ENCODE peak calls at places on chromosome 6, in eight cellular contexts. N is stomach; Y is left ventricle myocardium inferior; A is MM.1S; P is GM23248; Z is HCT116; F is ovary; V is effector memory CD4-positive, alpha-beta T cell. Q is an unnamed sample.

GRCh38 chr6:95685817-95686216 is 108.5 kb downstream of the MANEA start:
- DNase-seq in N (no peak), Z (no peak), Y (no peak), V (no peak), A (no peak), F (no peak), P (no peak), Q (no peak)

GRCh38 chr6:125191916-125192609 is 38.5 kb downstream of the TPD52L1 start:
- DNase-seq in V (peak; percentile 27), P (peak; percentile 84), N (peak; percentile 55), Y (peak; percentile 22), A (peak; percentile 73), Z (peak; percentile 58), F (peak; percentile 34), Q (peak; percentile 68)

GRCh38 chr6:167550936-167551633 is 226.2 kb downstream of the TTLL2 start:
- DNase-seq in F (peak; percentile 97), N (peak; percentile 86), Z (no peak), V (no peak), P (no peak), A (no peak), Y (peak; percentile 95), Q (peak; percentile 75)

GRCh38 chr6:77292564-77293546 is 170.4 kb downstream of the HTR1B start:
- DNase-seq in N (no peak), Z (peak; percentile 65), F (no peak), Y (no peak), A (no peak), P (peak; percentile 69), V (no peak), Q (no peak)

GRCh38 chr6:122049341-122049740 is 350.1 kb upstream of the HSF2 start:
- DNase-seq in N (no peak), F (peak; percentile 41), Y (peak; percentile 21), V (no peak), P (peak; percentile 75), Z (no peak), A (no peak), Q (no peak)

GRCh38 chr6:14146459-14147096 is 29.0 kb downstream of the CD83 start:
- DNase-seq in Z (no peak), Y (no peak), P (no peak), N (no peak), V (no peak), A (no peak), F (no peak), Q (no peak)

GRCh38 chr6:166567107-166567506 is 19.4 kb downstream of the RAMACL start:
- DNase-seq in A (no peak), N (no peak), V (no peak), Z (no peak), P (peak; percentile 95), F (no peak), Y (no peak), Q (no peak)

GRCh38 chr6:68343901-68344300 is 291.2 kb upstream of the ADGRB3 start:
- DNase-seq in V (no peak), F (no peak), Z (no peak), N (no peak), Y (no peak), P (peak; percentile 1), A (peak; percentile 58), Q (no peak)

GRCh38 chr6:54194067-54194466 is 82.8 kb downstream of the MLIP start:
- DNase-seq in Z (peak; percentile 70), A (no peak), Y (no peak), F (no peak), V (no peak), P (peak; percentile 74), N (no peak), Q (no peak)

GRCh38 chr6:122530440-122531046 is 58.9 kb upstream of the SERINC1 start:
- DNase-seq in V (peak; percentile 34), F (peak; percentile 12), Z (peak; percentile 62), Y (no peak), N (peak; percentile 53), P (peak; percentile 77), A (peak; percentile 72), Q (peak; percentile 60)

DNA sequence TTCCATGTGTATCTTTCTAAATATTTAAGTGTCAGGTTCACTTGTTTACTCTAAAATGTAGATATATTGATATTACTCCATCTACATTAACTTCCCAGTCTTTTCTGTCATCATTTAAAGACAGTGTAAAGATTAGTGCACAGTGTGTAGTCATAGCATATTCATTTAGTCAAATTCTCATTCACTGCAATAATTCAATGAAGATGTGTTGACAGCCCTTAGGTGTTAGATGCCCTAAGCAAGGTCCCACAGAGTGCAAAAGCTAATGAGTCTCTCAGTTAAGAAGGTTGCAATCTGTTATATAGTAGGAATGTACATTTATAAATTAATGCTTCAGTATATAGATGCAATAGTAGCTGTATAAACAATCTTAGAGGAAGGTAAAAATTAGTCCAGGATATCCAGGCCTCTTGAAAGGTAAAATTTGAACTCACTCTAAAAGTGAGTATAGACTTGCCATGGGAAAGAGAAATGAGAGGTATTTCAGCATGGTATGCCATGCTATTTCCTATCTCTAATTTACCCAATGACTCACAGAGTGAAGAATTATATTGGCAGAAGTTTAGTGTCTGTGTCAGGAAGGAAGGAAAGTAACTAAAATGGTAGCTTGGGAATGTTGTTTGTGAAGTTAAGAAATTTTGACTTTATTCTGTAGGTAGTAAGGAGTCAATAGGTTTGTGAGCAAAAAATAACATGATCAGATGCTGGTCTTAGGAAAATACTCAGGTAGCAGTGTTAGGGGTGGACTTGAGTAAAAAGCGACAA is 969.9 kb upstream of the CITED2 start:
- DNase-seq in V (no peak), N (no peak), Y (no peak), A (no peak), F (no peak), Z (no peak), P (peak; percentile 70), Q (no peak)
- H3K27ac ChIP-seq in V (no peak overlapping the region), N (no peak overlapping the region), Y (peak overlapping the region; percentile 64), A (no peak overlapping the region), F (no peak overlapping the region), Z (no peak overlapping the region), P (peak overlapping the region; percentile 29), Q (no peak overlapping the region)

DNA sequence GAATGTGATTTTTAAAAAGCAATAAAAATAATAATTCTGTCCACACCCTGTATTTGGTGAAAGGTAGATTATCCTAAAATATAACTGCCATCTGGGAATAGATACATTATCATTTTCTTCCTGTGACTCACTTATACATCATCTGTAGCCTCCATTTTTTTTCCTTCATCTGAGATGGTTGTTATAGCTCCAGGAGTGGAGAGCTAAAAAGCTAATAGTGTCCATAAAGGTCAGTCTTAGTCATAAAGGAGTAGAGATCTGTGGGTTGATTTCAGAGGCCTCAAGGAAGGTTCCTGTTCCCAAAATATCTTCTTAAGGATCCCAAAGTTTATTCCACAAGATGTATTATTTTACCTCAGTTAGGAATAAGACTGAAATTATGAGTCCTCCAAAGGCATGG is 41.1 kb downstream of the FBXO5 start:
- DNase-seq in Z (no peak), A (no peak), F (no peak), P (no peak), V (no peak), Y (no peak), N (no peak), Q (no peak)
- H3K4me1 ChIP-seq in Z (no peaks in the 10 kb centered on the region), A (no peaks in the 10 kb centered on the region), F (no peaks in the 10 kb centered on the region), P (no peaks in the 10 kb centered on the region), V (no peaks in the 10 kb centered on the region), Y (no peaks in the 10 kb centered on the region), N (no peaks in the 10 kb centered on the region), Q (no peaks in the 10 kb centered on the region)

DNA sequence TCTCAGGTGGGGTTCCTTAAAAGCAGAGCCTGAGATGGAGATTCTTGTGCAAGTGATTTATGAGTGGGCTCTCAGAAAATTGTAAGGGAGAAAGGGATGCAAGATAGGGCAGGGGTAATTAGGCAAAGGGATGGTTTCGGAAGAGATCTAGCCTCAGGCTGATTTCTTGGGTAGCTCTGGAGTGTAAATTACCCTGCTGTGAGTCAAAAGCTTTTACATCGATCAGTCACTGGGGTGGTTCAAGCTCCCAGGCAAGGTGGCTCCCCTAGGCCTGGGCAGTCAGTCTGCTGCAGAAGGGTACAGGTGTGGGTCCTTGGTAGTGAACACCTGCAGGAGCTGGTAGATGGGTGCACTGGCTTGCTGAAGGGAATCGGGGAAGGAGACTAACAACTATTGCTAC is 11.1 kb upstream of the PM20D2 start:
- DNase-seq in Z (no peak), P (no peak), A (no peak), N (no peak), F (no peak), Y (no peak), V (no peak), Q (no peak)
- H3K27me3 ChIP-seq in Z (no peaks in the 10 kb centered on the region), P (no peaks in the 10 kb centered on the region), A (no peaks in the 10 kb centered on the region), N (no peaks in the 10 kb centered on the region), F (no peaks in the 10 kb centered on the region), Y (no peaks in the 10 kb centered on the region), V (no peaks in the 10 kb centered on the region), Q (no peaks in the 10 kb centered on the region)

GRCh38 chr6:105137388-105137787 is 42.4 kb downstream of the POPDC3 start:
- DNase-seq in Z (no peak), N (no peak), V (no peak), Y (peak; percentile 20), F (peak; percentile 22), A (no peak), P (peak; percentile 57), Q (no peak)
- H3K27ac ChIP-seq in Z (no peak overlapping the region), N (peak overlapping the region; percentile 85), V (no peak overlapping the region), Y (peak overlapping the region; percentile 93), F (no peak overlapping the region), A (no peak overlapping the region), P (no peak overlapping the region), Q (no peak overlapping the region)

DNA sequence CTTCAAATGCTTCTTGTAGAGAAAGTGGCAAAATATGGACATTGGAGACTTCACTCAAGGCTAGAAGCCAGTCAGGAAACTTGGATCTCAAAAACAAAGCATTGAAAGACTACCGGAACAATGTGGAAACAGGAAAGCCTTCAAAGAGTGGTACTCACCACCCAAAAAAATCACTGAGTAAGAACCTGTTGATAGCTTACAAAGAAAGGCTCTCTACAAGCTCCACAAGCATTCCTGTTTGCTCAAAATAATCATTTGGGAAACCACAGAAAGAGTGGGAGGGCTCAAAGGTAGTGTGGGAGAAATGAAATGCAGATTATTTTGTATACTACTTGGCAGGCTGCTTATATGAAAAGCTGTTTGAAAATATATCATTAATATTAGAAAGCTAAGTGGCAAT is 9.5 kb upstream of the DST start:
- DNase-seq in V (no peak), A (no peak), N (no peak), P (peak; percentile 60), Y (no peak), F (no peak), Z (no peak), Q (no peak)
- H3K4me1 ChIP-seq in V (no peaks in the 10 kb centered on the region), A (no peaks in the 10 kb centered on the region), N (peaks cover 11% of the 10 kb centered on the region), P (peaks cover 67% of the 10 kb centered on the region), Y (peaks cover 86% of the 10 kb centered on the region), F (peaks cover 9% of the 10 kb centered on the region), Z (peaks cover 80% of the 10 kb centered on the region), Q (peaks cover 27% of the 10 kb centered on the region)

GRCh38 chr6:39729945-39730344 is 4.7 kb upstream of the KIF6 start:
- DNase-seq in A (no peak), Z (no peak), F (no peak), P (no peak), V (no peak), Y (no peak), N (no peak), Q (no peak)
- H3K27me3 ChIP-seq in A (no peaks in the 10 kb centered on the region), Z (peaks cover 15% of the 10 kb centered on the region), F (no peaks in the 10 kb centered on the region), P (no peaks in the 10 kb centered on the region), V (peaks cover 7% of the 10 kb centered on the region), Y (peaks cover 24% of the 10 kb centered on the region), N (no peaks in the 10 kb centered on the region), Q (no peaks in the 10 kb centered on the region)

GRCh38 chr6:159715605-159716004 is 11.7 kb upstream of the WTAP start:
- DNase-seq in N (no peak), V (no peak), Y (no peak), P (no peak), Z (no peak), F (no peak), A (no peak), Q (no peak)
- H3K27ac ChIP-seq in N (peak overlapping the region; percentile 83), V (no peak overlapping the region), Y (peak overlapping the region; percentile 80), P (peak overlapping the region; percentile 74), Z (no peak overlapping the region), F (no peak overlapping the region), A (no peak overlapping the region), Q (peak overlapping the region; percentile 94)